ENCODE peak calls at places on chromosomes 6 and 20, in five cellular contexts. H is colonic mucosa, G is glutamatergic neuron, Q is chondrocyte, V is cardiac muscle cell. P is an unnamed sample.

GRCh38 chr6:144286503-144287393 is 1.6 kb downstream of the UTRN start:
- DNase-seq in Q (no peak), H (peak), G (peak), V (peak), P (peak)

GRCh38 chr6:131387706-131388455 is 185.1 kb upstream of the ARG1 start:
- DNase-seq in H (no peak), G (no peak), Q (no peak), V (no peak), P (no peak)

GRCh38 chr20:8218861-8219260 is 86.8 kb downstream of the PLCB1 start:
- DNase-seq in H (no peak), V (no peak), G (no peak), Q (no peak), P (no peak)

GRCh38 chr6:128725271-128726233 is 157.4 kb upstream of the LAMA2 start:
- DNase-seq in Q (no peak), V (peak), G (no peak), H (no peak), P (peak)

GRCh38 chr6:23656826-23657225 is 469.2 kb upstream of the NRSN1 start:
- DNase-seq in Q (no peak), G (no peak), H (no peak), V (no peak), P (no peak)

GRCh38 chr6:119726086-119726485 is 376.5 kb upstream of the MAN1A1 start:
- DNase-seq in Q (no peak), H (no peak), V (no peak), G (no peak), P (no peak)

GRCh38 chr6:35687658-35688604 is 784 bp downstream of the FKBP5 start:
- DNase-seq in G (peak), Q (no peak), H (peak), V (peak), P (peak)

GRCh38 chr6:4929319-4929718 is 74.5 kb downstream of the RPP40 start:
- DNase-seq in V (peak), G (no peak), Q (no peak), H (no peak), P (peak)

GRCh38 chr20:49297605-49298530 is 20.0 kb upstream of the ZNFX1 start:
- DNase-seq in H (no peak), Q (no peak), G (no peak), V (no peak), P (no peak)

GRCh38 chr6:48744948-48745347 is 634.0 kb upstream of the PTCHD4 start:
- DNase-seq in Q (no peak), H (no peak), V (peak), G (no peak), P (peak)

GRCh38 chr6:102327697-102328227 is 934.3 kb downstream of the GRIK2 start:
- DNase-seq in G (no peak), H (no peak), V (no peak), Q (no peak), P (no peak)

GRCh38 chr20:2619961-2620595 is 32.4 kb upstream of the NOP56 start:
- DNase-seq in H (no peak), V (peak), G (no peak), Q (no peak), P (peak)

GRCh38 chr6:113356139-113356538 is 501.0 kb upstream of the MARCKS start:
- DNase-seq in G (no peak), Q (no peak), V (no peak), H (no peak), P (no peak)

GRCh38 chr6:45898941-45899682 is 116.5 kb downstream of the CLIC5 start:
- DNase-seq in G (no peak), Q (no peak), V (no peak), H (no peak), P (no peak)

GRCh38 chr6:79427721-79428120 is 109.5 kb downstream of the LCA5 start:
- DNase-seq in H (no peak), V (peak), G (no peak), Q (no peak), P (no peak)

GRCh38 chr6:30101939-30102700 is 10.8 kb downstream of the TRIM31 start:
- DNase-seq in G (peak), H (peak), V (peak), Q (peak), P (peak)
- TF ChIP-seq CTCF in G (no peak), H (no peak), V (peak), Q (peak), P (peak)

DNA sequence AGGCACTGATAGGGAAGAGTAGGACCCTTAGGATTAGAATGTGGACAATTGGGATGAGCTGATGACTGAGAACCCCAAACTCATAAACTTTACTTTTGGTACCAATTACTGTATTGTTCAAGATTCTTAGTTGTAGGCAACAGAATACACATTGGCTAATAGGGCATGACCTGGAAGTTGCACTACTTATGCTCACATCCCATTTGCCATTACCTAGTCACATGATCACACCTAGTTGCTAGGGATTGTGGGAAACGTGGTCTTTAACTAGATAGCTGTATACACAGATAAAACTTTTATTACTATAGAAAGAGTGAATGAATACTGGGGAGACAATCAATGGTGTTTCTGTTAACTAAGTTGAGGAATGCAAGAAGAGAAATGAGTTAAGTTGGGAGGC is 113.4 kb upstream of the AKIRIN2 start:
- DNase-seq in G (no peak), H (no peak), Q (no peak), V (no peak), P (peak)
- TF ChIP-seq CTCF in G (no peak), H (no peak), Q (no peak), V (no peak), P (no peak)

DNA sequence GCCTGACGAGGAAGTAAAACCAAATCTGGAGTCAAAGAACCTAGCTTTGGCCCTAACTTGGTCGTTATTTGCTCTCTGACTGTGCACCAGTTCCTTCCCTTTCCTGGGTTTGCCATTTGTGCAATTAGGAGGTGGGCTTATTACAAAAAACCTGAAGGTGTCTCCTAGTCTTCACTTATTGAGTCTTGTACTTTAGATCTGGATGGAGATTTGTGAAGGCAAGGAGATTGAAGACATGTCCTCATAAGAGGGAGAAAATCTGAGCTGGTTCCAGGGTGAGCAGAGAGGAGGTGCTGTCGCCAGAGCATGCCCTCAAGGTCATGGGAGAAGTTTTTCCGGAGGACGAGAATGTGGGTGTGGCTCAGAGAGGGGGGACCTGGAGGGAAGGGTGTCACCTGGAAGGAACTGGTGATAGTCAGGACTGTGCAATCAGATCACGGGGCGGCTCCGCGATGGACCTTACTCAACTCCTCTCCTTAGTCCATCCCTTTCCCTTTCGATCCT is 703 bp upstream of the ACSS2 start:
- DNase-seq in V (no peak), H (no peak), Q (no peak), G (no peak), P (no peak)
- TF ChIP-seq CTCF in V (no peak), H (peak), Q (peak), G (no peak), P (peak)

GRCh38 chr6:30542915-30543314 is 13.4 kb downstream of the GNL1 start:
- DNase-seq in G (no peak), V (peak), H (no peak), Q (no peak), P (peak)
- TF ChIP-seq CTCF in G (no peak), V (peak), H (no peak), Q (peak), P (peak)

DNA sequence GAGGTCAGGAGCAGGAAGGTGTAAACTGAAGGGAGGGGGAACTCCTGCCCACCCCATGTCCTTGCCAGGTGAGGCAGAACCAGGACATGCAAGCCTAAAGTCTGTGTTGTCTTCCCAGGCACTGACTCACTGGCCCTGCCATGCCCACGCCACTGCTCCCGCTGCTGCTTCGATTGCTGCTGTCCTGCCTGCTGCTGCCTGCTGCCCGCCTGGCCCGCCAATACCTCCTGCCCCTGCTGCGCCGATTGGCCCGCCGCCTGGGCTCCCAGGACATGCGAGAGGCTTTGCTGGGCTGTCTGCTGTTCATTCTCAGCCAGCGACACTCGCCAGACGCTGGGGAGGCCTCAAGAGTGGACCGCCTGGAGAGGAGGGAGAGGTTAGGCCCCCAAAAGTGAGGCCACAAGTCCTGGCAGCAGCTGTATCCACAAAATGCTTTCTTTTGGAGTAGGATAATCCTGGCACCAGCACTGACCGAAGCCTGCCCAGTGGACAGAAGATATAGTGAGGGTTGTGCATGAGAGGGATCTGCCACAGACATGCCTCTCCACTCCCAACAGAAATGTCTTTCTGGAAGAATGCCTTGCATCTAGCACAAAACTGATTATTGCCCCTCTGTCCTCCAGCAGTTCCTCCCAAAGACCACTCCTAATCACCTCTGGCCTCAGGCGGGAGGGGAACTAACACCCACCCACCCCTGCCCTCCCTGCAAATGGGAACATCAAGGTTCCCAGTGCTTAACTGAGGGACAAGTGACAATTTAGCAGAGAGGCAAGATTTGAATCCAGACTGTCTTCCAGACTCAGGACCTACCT is 812 bp downstream of the MYMX start:
- DNase-seq in H (no peak), Q (no peak), V (peak), G (peak), P (no peak)
- TF ChIP-seq CTCF in H (no peak), Q (no peak), V (no peak), G (no peak), P (no peak)

GRCh38 chr6:42877695-42878094 is 1.7 kb upstream of the RPL7L1 start:
- DNase-seq in Q (no peak), G (no peak), V (no peak), H (no peak), P (no peak)

DNA sequence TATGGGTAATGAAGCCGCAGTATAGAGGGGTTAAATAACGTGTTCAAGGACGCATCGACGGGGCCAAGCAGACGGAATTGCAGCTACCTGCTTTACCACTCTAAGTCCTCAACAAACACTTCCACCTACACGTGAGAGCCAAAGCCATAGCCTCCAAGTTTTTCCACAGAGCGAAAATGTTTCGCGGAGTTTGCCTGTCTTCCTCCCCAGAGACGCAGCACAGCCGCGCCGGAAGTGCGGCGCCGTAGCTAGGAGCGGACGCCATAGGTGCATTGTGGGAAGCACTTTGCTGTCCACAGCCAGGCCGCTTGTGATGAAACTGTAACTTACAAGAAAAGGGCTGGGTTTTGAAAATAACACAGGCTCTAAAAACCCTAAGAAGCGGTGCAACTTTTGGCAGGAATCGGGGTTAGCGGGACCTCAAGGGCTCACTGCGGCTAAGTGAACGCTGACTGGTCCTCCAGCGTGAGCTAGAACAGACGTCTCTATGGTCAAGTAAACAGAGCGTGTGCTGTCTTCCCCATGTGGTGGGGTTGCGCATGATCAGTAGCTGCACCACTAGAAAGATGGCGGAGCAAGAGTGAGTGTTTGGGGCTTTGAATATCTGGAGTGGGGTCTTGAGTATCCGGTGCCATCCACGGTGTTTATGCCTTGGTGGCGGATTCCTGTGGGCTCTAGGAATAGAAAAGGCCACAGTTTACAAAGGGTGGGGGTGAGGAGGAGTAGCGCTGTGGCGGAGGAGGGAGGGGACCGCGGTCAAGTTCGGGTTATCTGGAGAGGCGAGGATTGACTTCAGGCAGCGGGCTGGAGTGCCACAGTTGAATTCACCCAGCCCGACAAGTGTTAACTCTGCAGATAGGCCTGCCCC is at the start of gene RPL7L1:
- DNase-seq in H (peak), V (peak), Q (no peak), G (peak), P (peak)
- TF ChIP-seq CTCF in H (no peak), V (no peak), Q (peak), G (no peak), P (no peak)

DNA sequence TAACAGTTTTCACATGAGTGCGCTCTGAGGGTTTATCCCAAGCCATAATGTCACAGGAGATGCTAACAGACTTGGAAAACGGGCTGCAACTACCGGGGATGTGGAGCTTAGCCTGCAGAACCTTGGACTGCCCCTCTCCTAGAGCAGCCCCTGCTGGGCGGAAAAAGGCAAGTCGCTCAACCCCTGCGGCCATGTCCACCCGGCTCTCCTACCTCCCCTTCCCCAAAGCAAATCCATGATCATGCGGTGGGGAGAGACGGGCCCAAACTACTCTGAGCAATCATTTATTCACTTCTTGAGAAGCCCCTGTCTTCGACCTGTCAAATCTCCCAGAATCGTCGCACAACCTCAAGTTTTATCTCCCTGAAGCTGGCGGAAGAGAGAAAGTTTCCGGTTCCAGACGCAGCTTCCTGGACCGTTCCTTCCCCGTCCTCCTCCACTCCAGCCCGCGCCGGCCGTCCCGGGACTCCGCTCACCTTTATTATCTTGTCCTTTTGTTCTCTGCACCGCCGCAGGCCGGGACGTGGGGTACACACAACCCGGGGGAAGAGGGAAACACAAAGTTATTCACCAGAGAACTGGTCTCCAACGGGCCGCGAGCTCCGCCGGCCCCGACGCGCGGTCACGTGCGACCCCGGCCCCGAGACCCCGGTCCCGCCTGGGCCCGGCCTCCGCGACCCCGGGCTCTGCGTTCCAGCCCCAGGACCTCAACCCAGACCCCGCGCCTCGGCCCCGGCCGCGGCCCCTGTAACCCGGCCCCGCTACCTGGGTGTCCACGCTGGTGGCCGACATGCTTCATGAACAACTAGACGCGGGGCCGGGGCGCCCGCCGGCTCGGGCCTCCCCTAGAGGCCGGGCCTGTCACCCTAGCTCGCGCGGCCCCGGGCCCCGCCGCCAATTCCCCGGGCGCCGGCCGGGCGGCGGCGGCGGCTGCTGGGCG is 560 bp downstream of the YTHDF1 start:
- DNase-seq in Q (no peak), H (peak), G (peak), V (peak), P (peak)
- TF ChIP-seq CTCF in Q (peak), H (no peak), G (peak), V (peak), P (peak)

DNA sequence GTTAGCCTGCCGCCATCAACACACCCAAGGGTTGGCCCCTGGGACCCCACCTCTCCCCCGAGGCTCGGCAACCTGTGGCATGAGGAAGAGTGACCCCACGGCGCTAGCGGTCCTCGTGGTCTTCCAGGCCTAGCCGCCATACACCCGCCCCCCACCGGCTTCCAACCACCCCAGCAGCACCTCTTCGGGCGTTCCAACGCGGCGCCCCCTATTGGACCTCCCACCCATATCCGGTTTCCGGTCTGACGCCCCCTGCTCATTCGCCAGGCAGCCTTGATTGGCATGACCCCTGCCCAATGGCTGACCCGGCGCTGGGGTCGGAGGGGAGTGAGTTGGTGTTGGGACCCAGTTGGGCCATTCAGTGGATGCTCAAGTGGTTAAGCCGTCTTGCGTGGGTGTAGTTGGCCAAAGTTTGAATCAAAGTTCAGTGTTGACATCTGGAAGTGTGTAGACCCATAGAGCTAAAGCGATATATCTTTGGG is at the start of gene GNAS-AS1:
- DNase-seq in H (peak), V (peak), G (peak), Q (peak), P (peak)
- TF ChIP-seq CTCF in H (no peak), V (no peak), G (peak), Q (peak), P (no peak)

P was measured in choroid plexus epithelial cell.